ENCODE peak calls at places on chromosomes 7 and 10, in eight cellular contexts. U is dermis blood vessel endothelial cell; O is activated T-cell treated with anti-CD3 and anti-CD28 coated beads for 1 hour; B is kidney glomerular epithelial cell; T is psoas muscle; G is stimulated activated naive CD4-positive, alpha-beta T cell; I is AG10803; W is neuronal stem cell. Q is an unnamed sample.

GRCh38 chr7:151721694-151722093 is 155.2 kb downstream of the PRKAG2 start:
- DNase-seq in B (no peak), G (no peak), T (no peak), O (no peak), I (no peak), W (no peak), U (no peak), Q (no peak)

GRCh38 chr10:71133710-71134686 is 78.4 kb upstream of the UNC5B start:
- DNase-seq in G (no peak), T (no peak), O (no peak), B (no peak), W (no peak), U (no peak), I (no peak), Q (no peak)

GRCh38 chr7:77427996-77428603 is 12.0 kb upstream of the GSAP start:
- DNase-seq in O (no peak), G (no peak), W (peak; percentile 30), I (peak; percentile 81), B (no peak), T (no peak), U (peak; percentile 79), Q (no peak)

GRCh38 chr7:66952343-66953043 is 31.5 kb downstream of the TMEM248 start:
- DNase-seq in T (no peak), B (peak; percentile 76), I (peak; percentile 50), U (peak; percentile 75), W (no peak), O (no peak), G (no peak), Q (peak; percentile 17)

GRCh38 chr7:94111009-94111408 is 106.9 kb upstream of the BET1 start:
- DNase-seq in W (no peak), O (no peak), U (no peak), I (no peak), T (no peak), B (no peak), G (no peak), Q (no peak)

GRCh38 chr7:28708458-28708951 is 249.6 kb downstream of the TRIL start:
- DNase-seq in I (no peak), U (no peak), O (no peak), T (no peak), G (no peak), B (peak; percentile 49), W (no peak), Q (no peak)

GRCh38 chr10:120746016-120746755 is 105.0 kb upstream of the WDR11 start:
- DNase-seq in I (no peak), B (no peak), U (no peak), O (no peak), G (no peak), W (no peak), T (no peak), Q (no peak)

GRCh38 chr10:30902621-30903396 is 128.9 kb downstream of the ZNF438 start:
- DNase-seq in I (no peak), B (no peak), G (no peak), T (peak; percentile 47), W (no peak), O (no peak), U (no peak), Q (no peak)

GRCh38 chr10:69043931-69044531 is 43.9 kb upstream of the SRGN start:
- DNase-seq in T (no peak), B (no peak), U (no peak), W (no peak), O (no peak), G (no peak), I (no peak), Q (no peak)

GRCh38 chr7:98640375-98640774 is 23.3 kb downstream of the NPTX2 start:
- DNase-seq in T (no peak), I (no peak), W (no peak), G (no peak), B (no peak), O (no peak), U (no peak), Q (no peak)